ENCODE peak calls at places on chromosomes 13 and 19, in four cellular contexts. E, S, U and J are unnamed samples. For H3K4me1 and H3K9me3, the result is how much of the 10 kb centered on the place peaks cover.

GRCh38 chr19:45809643-45810159 is 5.4 kb downstream of the RSPH6A start:
- DNase-seq in S (peak), U (peak), E (peak), J (no peak)

GRCh38 chr19:525029-525428 is 6.5 kb upstream of the CDC34 start:
- DNase-seq in E (no peak), U (no peak), S (no peak), J (no peak)

GRCh38 chr13:34543836-34544235 is 398.2 kb upstream of the NBEA start:
- DNase-seq in S (no peak), U (no peak), E (no peak), J (no peak)

GRCh38 chr19:3609779-3610719 is 3.4 kb upstream of the TBXA2R start:
- DNase-seq in U (no peak), S (no peak), E (peak), J (no peak)

GRCh38 chr13:20065516-20065915 is 95.3 kb downstream of the GJA3 start:
- DNase-seq in E (no peak), S (no peak), U (no peak), J (no peak)

GRCh38 chr19:42290523-42291436 is 11.2 kb upstream of the PRR19 start:
- DNase-seq in E (peak), U (no peak), S (no peak), J (peak)

GRCh38 chr19:17605761-17606745 is 50.6 kb downstream of the COLGALT1 start:
- DNase-seq in S (peak), U (peak), E (peak), J (peak)

GRCh38 chr19:6519289-6519688 is 11.5 kb upstream of the TNFSF9 start:
- DNase-seq in S (no peak), E (peak), U (no peak), J (no peak)

GRCh38 chr13:33367931-33368330 is 82.4 kb upstream of the STARD13 start:
- DNase-seq in S (no peak), E (no peak), U (no peak), J (no peak)

GRCh38 chr19:6424190-6424938 is at the start of gene KHSRP:
- DNase-seq in U (peak), E (peak), S (no peak), J (peak)

GRCh38 chr19:58181902-58182576 is 822 bp upstream of the ZNF274 start:
- DNase-seq in E (peak), S (no peak), U (peak), J (peak)

GRCh38 chr13:111958612-111959395 is 108.1 kb upstream of the SOX1 start:
- DNase-seq in S (no peak), U (no peak), E (no peak), J (no peak)

GRCh38 chr13:55815458-55816033 is 1325.2 kb upstream of the PRR20A start:
- DNase-seq in S (no peak), E (no peak), U (no peak), J (no peak)

GRCh38 chr19:13613447-13613846 is 107.2 kb upstream of the CACNA1A start:
- DNase-seq in S (peak), U (no peak), E (no peak), J (no peak)

GRCh38 chr19:14554382-14554812 is 17.5 kb downstream of the NDUFB7 start:
- DNase-seq in U (no peak), S (peak), E (no peak), J (no peak)

GRCh38 chr13:91304740-91305139 is 42.7 kb upstream of the MIR17HG start:
- DNase-seq in U (no peak), S (no peak), E (no peak), J (no peak)

GRCh38 chr19:478236-478888 is 17.5 kb upstream of the SHC2 start:
- DNase-seq in E (no peak), U (no peak), S (no peak), J (no peak)

GRCh38 chr13:59363950-59364349 is 799.8 kb downstream of the DIAPH3 start:
- DNase-seq in E (no peak), U (no peak), S (no peak), J (no peak)

GRCh38 chr13:44311011-44311481 is 62.6 kb upstream of the SERP2 start:
- DNase-seq in S (no peak), U (no peak), E (peak), J (no peak)

DNA sequence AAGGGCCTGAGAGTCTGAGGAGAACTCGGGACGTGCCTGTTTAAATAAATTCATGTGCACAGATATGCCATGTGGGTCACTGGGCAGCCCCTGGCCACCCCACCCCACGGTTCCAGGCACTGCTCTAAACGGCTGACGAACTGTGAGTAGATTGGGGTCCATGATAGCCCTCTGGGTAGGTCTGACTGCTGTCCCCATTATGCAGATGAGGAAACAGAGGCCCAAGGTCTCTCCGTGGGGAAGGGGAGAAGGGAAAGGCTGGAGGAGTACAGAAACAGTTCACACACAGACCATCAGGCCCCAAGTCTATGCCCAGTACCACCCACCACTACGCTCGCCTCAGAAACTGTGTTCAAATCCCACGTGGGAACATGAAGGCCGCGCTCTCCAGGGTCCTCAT is 14.1 kb downstream of the ZNF787 start:
- DNase-seq in S (no peak), U (no peak), E (no peak), J (no peak)
- H3K4me1 ChIP-seq in S (under half), U (under half), E (under half), J (under half)

GRCh38 chr13:92572190-92572589 is 654.4 kb upstream of the GPC6 start:
- DNase-seq in U (no peak), E (no peak), S (no peak), J (no peak)
- H3K4me3 ChIP-seq in U (no peak), E (no peak), S (no peak), J (no peak)

DNA sequence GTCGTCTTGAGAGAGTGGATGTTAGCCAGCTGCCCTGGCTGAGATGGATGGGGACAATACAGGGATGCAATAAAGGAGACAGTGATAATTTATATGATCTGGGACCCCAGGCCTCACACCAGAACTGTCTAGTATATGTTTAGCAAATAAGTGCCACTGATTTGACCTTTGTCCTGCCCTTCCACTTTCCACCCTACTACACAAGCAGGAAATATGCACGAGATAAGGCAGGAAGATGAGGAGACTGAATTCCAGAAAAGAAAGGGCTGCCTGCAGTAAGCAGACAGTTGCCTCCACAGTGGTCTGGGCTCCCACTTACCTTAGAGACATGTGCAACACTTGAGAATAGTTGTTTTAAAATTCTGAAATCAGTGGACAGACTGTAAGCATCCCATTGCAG is 80.2 kb upstream of the ZNF91 start:
- DNase-seq in S (no peak), E (no peak), U (no peak), J (no peak)
- H3K9me3 ChIP-seq in S (under half), E (under half), U (under half), J (under half)

GRCh38 chr19:46927106-46927505 is 66.3 kb downstream of the ARHGAP35 start:
- DNase-seq in U (no peak), E (no peak), S (no peak), J (no peak)

GRCh38 chr19:46927893-46928292 is 67.1 kb downstream of the ARHGAP35 start:
- DNase-seq in S (no peak), U (peak), E (no peak), J (no peak)

GRCh38 chr19:46926201-46927071 is 65.6 kb downstream of the ARHGAP35 start:
- DNase-seq in S (no peak), U (no peak), E (no peak), J (no peak)

GRCh38 chr19:46931197-46931596 is 70.4 kb downstream of the ARHGAP35 start:
- DNase-seq in U (no peak), E (no peak), S (no peak), J (no peak)

GRCh38 chr19:46928951-46929350 is 68.2 kb downstream of the ARHGAP35 start:
- DNase-seq in U (no peak), S (no peak), E (peak), J (no peak)
- H3K4me1 ChIP-seq in U (under half), S (under half), E (half or more), J (under half)

GRCh38 chr13:105538346-105538745 is 997.1 kb downstream of the EFNB2 start:
- DNase-seq in U (no peak), S (no peak), E (no peak), J (no peak)
- H3K4me3 ChIP-seq in U (no peak), S (no peak), E (no peak), J (no peak)

GRCh38 chr13:27374650-27375049 is 49.8 kb upstream of the GTF3A start:
- DNase-seq in U (peak), S (no peak), E (peak), J (peak)
- H3K9me3 ChIP-seq in U (under half), S (under half), E (under half), J (under half)

GRCh38 chr19:10748924-10749434 is 31.1 kb downstream of the DNM2 start:
- DNase-seq in S (peak), E (peak), U (no peak), J (no peak)
- H3K4me1 ChIP-seq in S (under half), E (under half), U (under half), J (under half)